ENCODE peak calls at places on chromosomes 16 and 17, in six cellular contexts. One of them, this sample, is unnamed.

GRCh38 chr17:72031219-72031906 is 89.5 kb upstream of the SOX9 start:
- DNase-seq in IMR-90: no peak
- DNase-seq in body of pancreas: no peak
- DNase-seq in heart left ventricle: no peak
- DNase-seq in neural progenitor cell: no peak
- DNase-seq in tibial nerve: no peak
- DNase-seq in this sample: no peak

GRCh38 chr17:48586355-48586924 is 3.6 kb downstream of the HOXB3 start:
- DNase-seq in IMR-90: peak; percentile 41
- DNase-seq in body of pancreas: no peak
- DNase-seq in heart left ventricle: no peak
- DNase-seq in neural progenitor cell: no peak
- DNase-seq in tibial nerve: no peak
- DNase-seq in this sample: no peak

GRCh38 chr17:3719265-3719664 is 4.4 kb upstream of the HASPIN start:
- DNase-seq in IMR-90: peak; percentile 33
- DNase-seq in body of pancreas: no peak
- DNase-seq in heart left ventricle: no peak
- DNase-seq in neural progenitor cell: no peak
- DNase-seq in tibial nerve: no peak
- DNase-seq in this sample: no peak

GRCh38 chr17:61221597-61222471 is 177.8 kb upstream of the TBX2 start:
- DNase-seq in IMR-90: peak; percentile 37
- DNase-seq in body of pancreas: no peak
- DNase-seq in heart left ventricle: no peak
- DNase-seq in neural progenitor cell: no peak
- DNase-seq in tibial nerve: no peak
- DNase-seq in this sample: no peak

GRCh38 chr16:59950431-59950830 is 1216.3 kb upstream of the GOT2 start:
- DNase-seq in IMR-90: no peak
- DNase-seq in body of pancreas: no peak
- DNase-seq in heart left ventricle: no peak
- DNase-seq in neural progenitor cell: no peak
- DNase-seq in tibial nerve: no peak
- DNase-seq in this sample: no peak

GRCh38 chr17:17061516-17061915 is 19.3 kb downstream of the MPRIP start:
- DNase-seq in IMR-90: no peak
- DNase-seq in body of pancreas: no peak
- DNase-seq in heart left ventricle: peak; percentile 6
- DNase-seq in neural progenitor cell: no peak
- DNase-seq in tibial nerve: no peak
- DNase-seq in this sample: no peak

GRCh38 chr17:72516772-72517399 is 396.1 kb downstream of the SOX9 start:
- DNase-seq in IMR-90: no peak
- DNase-seq in body of pancreas: peak; percentile 20
- DNase-seq in heart left ventricle: peak; percentile 41
- DNase-seq in neural progenitor cell: peak; percentile 48
- DNase-seq in tibial nerve: peak; percentile 34
- DNase-seq in this sample: peak; percentile 49

GRCh38 chr17:4492762-4493561 is 5.7 kb upstream of the SPNS2 start:
- DNase-seq in IMR-90: peak; percentile 28
- DNase-seq in body of pancreas: peak; percentile 38
- DNase-seq in heart left ventricle: no peak
- DNase-seq in neural progenitor cell: peak; percentile 90
- DNase-seq in tibial nerve: no peak
- DNase-seq in this sample: peak; percentile 88

GRCh38 chr16:69181-69580 is 3.2 kb downstream of the RHBDF1 start:
- DNase-seq in IMR-90: no peak
- DNase-seq in body of pancreas: no peak
- DNase-seq in heart left ventricle: no peak
- DNase-seq in neural progenitor cell: no peak
- DNase-seq in tibial nerve: no peak
- DNase-seq in this sample: no peak

GRCh38 chr16:68756250-68757051 is 19.4 kb downstream of the CDH1 start:
- DNase-seq in IMR-90: no peak
- DNase-seq in body of pancreas: peak; percentile 90
- DNase-seq in heart left ventricle: no peak
- DNase-seq in neural progenitor cell: no peak
- DNase-seq in tibial nerve: no peak
- DNase-seq in this sample: peak; percentile 75

GRCh38 chr17:17125136-17126084 is 80.7 kb downstream of the PLD6 start:
- DNase-seq in IMR-90: no peak
- DNase-seq in body of pancreas: no peak
- DNase-seq in heart left ventricle: peak; percentile 15
- DNase-seq in neural progenitor cell: peak; percentile 44
- DNase-seq in tibial nerve: no peak
- DNase-seq in this sample: no peak

GRCh38 chr16:66636199-66636598 is 31.7 kb downstream of the CMTM3 start:
- DNase-seq in IMR-90: no peak
- DNase-seq in body of pancreas: no peak
- DNase-seq in heart left ventricle: peak; percentile 17
- DNase-seq in neural progenitor cell: no peak
- DNase-seq in tibial nerve: no peak
- DNase-seq in this sample: no peak
- H3K27me3 ChIP-seq in IMR-90: no peaks in the 10 kb centered on the region
- H3K27me3 ChIP-seq in body of pancreas: no peaks in the 10 kb centered on the region
- H3K27me3 ChIP-seq in heart left ventricle: no peaks in the 10 kb centered on the region
- H3K27me3 ChIP-seq in neural progenitor cell: no peaks in the 10 kb centered on the region
- H3K27me3 ChIP-seq in tibial nerve: no peaks in the 10 kb centered on the region
- H3K27me3 ChIP-seq in this sample: no peaks in the 10 kb centered on the region

DNA sequence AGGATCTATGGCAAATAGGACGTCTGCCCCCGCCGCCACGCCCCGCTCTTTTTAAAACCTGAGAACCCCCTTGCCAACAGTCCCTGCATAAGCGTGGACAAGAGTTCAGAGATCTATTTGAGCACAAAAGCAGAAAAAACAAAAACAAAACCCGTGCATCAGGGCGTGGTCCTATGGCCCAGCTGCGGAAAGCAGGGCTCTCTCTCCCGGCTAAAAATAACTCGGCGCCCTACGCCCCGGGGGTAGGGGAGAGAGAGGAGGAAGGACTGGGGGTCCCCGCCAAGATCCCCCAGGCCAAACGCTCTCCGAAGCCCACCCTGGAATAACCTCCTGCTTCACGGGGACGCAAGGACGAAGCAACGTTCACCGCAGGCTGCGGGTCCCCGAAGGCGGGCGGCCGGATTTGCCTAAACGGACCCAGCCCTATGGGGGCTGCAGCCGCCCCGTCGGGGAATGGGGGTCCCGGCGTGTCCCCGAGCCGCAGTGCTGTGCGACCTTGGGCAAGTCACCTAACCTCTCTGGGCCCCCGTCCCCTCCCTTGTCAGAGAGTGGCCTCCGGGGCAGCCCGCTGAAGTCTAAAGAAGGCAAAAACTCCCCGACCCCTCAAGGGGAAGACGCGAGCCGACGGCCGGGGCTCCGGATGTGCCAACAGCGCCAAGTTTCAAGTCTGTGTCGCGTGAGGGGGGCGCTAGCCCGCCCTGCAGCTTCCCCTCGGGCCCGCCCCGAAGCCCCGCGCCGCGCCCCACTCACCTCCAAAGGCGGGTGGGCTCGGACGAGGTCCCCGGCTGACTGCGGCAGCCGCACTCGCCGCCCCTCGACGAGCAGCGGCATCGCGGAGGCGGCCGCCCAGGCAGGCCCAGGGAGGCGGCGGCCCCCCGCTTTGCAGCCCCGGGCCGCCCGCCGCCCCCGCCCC is 477 bp downstream of the NTAN1 start:
- DNase-seq in IMR-90: peak; percentile 23
- DNase-seq in body of pancreas: peak; percentile 45
- DNase-seq in heart left ventricle: peak; percentile 60
- DNase-seq in neural progenitor cell: peak; percentile 11
- DNase-seq in tibial nerve: no peak
- DNase-seq in this sample: no peak
- TF ChIP-seq CTCF in IMR-90: peak; percentile 7
- TF ChIP-seq CTCF in body of pancreas: no peak
- TF ChIP-seq CTCF in heart left ventricle: no peak
- TF ChIP-seq CTCF in neural progenitor cell: peak; percentile 39
- TF ChIP-seq CTCF in tibial nerve: no peak
- TF ChIP-seq CTCF in this sample: peak; percentile 10

DNA sequence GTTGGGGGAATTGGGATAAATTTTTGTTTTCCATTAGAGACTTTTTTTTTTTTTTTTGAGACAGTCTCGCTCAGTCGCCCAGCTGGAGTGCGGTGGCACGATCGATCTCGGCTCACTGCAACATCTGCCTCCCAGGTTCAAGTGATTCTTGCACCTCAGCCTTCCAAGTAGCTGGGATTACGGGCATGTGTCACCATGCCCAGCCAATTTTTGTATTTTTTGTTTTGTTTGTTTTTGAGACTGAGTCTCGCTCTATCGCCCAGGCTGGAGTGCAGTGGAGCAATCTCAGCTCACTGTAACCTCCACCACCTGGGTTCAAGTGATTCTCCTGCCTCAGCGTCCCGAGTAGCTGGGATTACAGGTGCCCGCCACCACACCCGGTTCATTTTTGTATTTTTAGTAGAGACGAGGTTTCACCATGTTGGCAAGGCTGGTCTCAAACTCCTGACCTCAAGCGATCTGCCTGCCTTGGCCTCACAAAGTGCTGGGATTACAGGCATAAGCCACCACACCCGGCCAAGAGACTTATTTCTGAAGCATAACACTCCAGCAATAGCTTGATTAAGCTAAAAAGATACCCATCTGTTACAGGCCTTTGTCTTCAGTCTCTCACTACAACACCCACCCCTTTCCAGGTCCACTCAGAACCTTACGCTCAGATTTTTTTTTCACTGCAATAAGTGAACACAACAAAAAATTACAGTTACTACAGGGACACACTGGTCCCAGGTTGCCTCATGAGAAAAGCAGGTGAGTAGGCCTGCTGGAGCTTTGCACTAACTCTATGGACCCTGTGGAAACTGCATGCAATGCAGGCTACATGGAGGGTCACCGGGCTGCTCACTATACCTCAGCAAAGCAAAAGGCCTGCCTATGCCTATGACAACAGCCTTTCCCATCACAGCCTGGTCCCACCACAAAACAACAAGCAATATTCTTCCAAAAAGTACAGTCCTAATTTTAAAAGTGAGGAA is 34.6 kb downstream of the KANSL1 start:
- DNase-seq in IMR-90: no peak
- DNase-seq in body of pancreas: no peak
- DNase-seq in heart left ventricle: no peak
- DNase-seq in neural progenitor cell: no peak
- DNase-seq in tibial nerve: no peak
- DNase-seq in this sample: no peak
- H3K4me3 ChIP-seq in IMR-90: no peak overlapping the region
- H3K4me3 ChIP-seq in body of pancreas: no peak overlapping the region
- H3K4me3 ChIP-seq in heart left ventricle: no peak overlapping the region
- H3K4me3 ChIP-seq in neural progenitor cell: no peak overlapping the region
- H3K4me3 ChIP-seq in tibial nerve: peak overlapping the region; percentile 7
- H3K4me3 ChIP-seq in this sample: no peak overlapping the region

DNA sequence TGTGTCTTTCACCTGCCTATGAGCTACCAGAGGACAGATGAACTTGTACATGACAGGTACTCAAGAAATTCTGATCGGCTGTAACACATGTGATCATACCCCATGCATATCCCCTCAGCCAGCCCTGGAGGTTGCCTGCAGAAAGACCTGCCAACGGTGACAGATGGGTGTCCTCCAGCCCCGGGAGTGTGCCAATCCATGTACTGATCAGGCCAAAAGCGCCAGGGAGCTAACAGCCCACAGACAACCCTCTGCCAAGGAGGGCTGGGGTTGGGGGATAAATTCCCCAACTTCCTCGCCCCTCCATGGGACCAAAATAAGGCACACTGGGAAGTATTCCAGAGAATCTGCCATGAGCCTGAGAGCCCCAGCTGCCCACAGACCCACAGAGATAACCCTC is 189.4 kb downstream of the CCT6B start:
- DNase-seq in IMR-90: no peak
- DNase-seq in body of pancreas: no peak
- DNase-seq in heart left ventricle: no peak
- DNase-seq in neural progenitor cell: no peak
- DNase-seq in tibial nerve: no peak
- DNase-seq in this sample: no peak
- H3K27me3 ChIP-seq in IMR-90: peaks cover 2% of the 10 kb centered on the region
- H3K27me3 ChIP-seq in body of pancreas: no peaks in the 10 kb centered on the region
- H3K27me3 ChIP-seq in heart left ventricle: no peaks in the 10 kb centered on the region
- H3K27me3 ChIP-seq in neural progenitor cell: no peaks in the 10 kb centered on the region
- H3K27me3 ChIP-seq in tibial nerve: no peaks in the 10 kb centered on the region
- H3K27me3 ChIP-seq in this sample: no peaks in the 10 kb centered on the region

GRCh38 chr16:8853611-8854010 is 15.2 kb downstream of the CARHSP1 start:
- DNase-seq in IMR-90: no peak
- DNase-seq in body of pancreas: no peak
- DNase-seq in heart left ventricle: no peak
- DNase-seq in neural progenitor cell: no peak
- DNase-seq in tibial nerve: no peak
- DNase-seq in this sample: no peak

GRCh38 chr16:8855972-8856371 is 12.8 kb downstream of the CARHSP1 start:
- DNase-seq in IMR-90: no peak
- DNase-seq in body of pancreas: no peak
- DNase-seq in heart left ventricle: no peak
- DNase-seq in neural progenitor cell: no peak
- DNase-seq in tibial nerve: no peak
- DNase-seq in this sample: no peak

GRCh38 chr16:8853150-8853549 is 15.7 kb downstream of the CARHSP1 start:
- DNase-seq in IMR-90: no peak
- DNase-seq in body of pancreas: no peak
- DNase-seq in heart left ventricle: no peak
- DNase-seq in neural progenitor cell: no peak
- DNase-seq in tibial nerve: no peak
- DNase-seq in this sample: no peak

GRCh38 chr16:8854298-8854948 is 14.4 kb downstream of the CARHSP1 start:
- DNase-seq in IMR-90: no peak
- DNase-seq in body of pancreas: no peak
- DNase-seq in heart left ventricle: no peak
- DNase-seq in neural progenitor cell: no peak
- DNase-seq in tibial nerve: no peak
- DNase-seq in this sample: no peak

DNA sequence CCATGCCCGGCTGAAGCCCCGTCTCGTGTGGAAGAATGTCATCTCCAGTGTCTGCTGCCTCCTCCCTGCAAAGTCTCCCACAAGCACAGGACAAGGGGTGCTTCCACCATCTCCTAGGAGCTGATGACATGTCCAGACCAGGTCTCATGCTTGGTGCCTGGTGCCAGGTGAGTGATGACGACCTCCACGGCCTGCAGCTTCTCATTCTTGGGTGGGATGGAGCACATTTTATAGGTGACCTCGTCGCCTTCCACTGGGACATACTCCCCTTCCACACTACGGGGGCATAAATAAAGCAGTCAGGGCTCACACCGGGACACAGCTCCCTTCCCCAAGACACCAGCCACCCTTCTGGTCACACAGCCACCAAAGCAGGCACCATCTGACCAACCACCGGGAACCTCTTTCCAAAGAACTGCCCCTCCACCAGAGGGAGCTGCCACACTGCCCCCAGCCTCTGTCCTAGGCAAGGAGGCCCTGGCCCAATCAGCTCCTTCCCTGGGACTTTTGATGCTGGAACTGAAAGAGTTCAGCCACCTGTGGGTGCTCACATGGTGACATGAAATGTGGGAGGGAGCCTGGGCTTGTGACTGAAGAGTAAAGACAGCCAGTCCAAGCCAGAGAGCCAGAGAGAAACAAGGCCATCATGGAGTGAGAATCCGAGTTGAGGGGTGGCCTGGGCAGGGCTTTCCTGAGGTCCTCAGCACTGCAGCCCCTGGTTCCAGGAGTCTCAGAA is 13.6 kb downstream of the CARHSP1 start:
- DNase-seq in IMR-90: no peak
- DNase-seq in body of pancreas: no peak
- DNase-seq in heart left ventricle: no peak
- DNase-seq in neural progenitor cell: no peak
- DNase-seq in tibial nerve: no peak
- DNase-seq in this sample: no peak
- TF ChIP-seq CTCF in IMR-90: no peak
- TF ChIP-seq CTCF in body of pancreas: no peak
- TF ChIP-seq CTCF in heart left ventricle: no peak
- TF ChIP-seq CTCF in neural progenitor cell: no peak
- TF ChIP-seq CTCF in tibial nerve: no peak
- TF ChIP-seq CTCF in this sample: no peak

This sample was measured in kidney epithelial cell.